ENCODE peak calls at places on chromosomes 12 and 14, in seven cellular contexts. G is NCI-H460, Z is thyroid gland, D is HEK293T, M is osteoblast, C is body of pancreas, R is brain microvascular endothelial cell. N is an unnamed sample.

GRCh38 chr12:5520831-5521230 is 88.9 kb downstream of the NTF3 start:
- DNase-seq in G (no peak), Z (no peak), D (no peak), M (no peak), C (no peak), R (no peak), N (no peak)

GRCh38 chr12:57893460-57894353 is 47.2 kb upstream of the CTDSP2 start:
- DNase-seq in G (no peak), Z (peak), D (peak), M (peak), C (peak), R (peak), N (peak)

GRCh38 chr14:97408937-97409860 is 612.0 kb downstream of the VRK1 start:
- DNase-seq in G (no peak), Z (no peak), D (no peak), M (no peak), C (no peak), R (no peak), N (no peak)

GRCh38 chr14:95323917-95324316 is 4.2 kb upstream of the CLMN start:
- DNase-seq in G (no peak), Z (no peak), D (no peak), M (no peak), C (no peak), R (no peak), N (no peak)

GRCh38 chr12:109346920-109347319 is 780 bp upstream of the MYO1H start:
- DNase-seq in G (no peak), Z (no peak), D (no peak), M (no peak), C (no peak), R (no peak), N (peak)

GRCh38 chr12:46830731-46831334 is 5.0 kb upstream of the SLC38A4 start:
- DNase-seq in G (no peak), Z (no peak), D (no peak), M (peak), C (peak), R (no peak), N (no peak)

GRCh38 chr14:71852201-71852600 is 80.0 kb upstream of the RGS6 start:
- DNase-seq in G (no peak), Z (no peak), D (no peak), M (no peak), C (no peak), R (no peak), N (peak)

GRCh38 chr12:67436230-67436629 is 167.1 kb downstream of the CAND1 start:
- DNase-seq in G (no peak), Z (no peak), D (no peak), M (no peak), C (no peak), R (no peak), N (no peak)

GRCh38 chr14:28765907-28766504 is 581 bp upstream of the FOXG1 start:
- DNase-seq in G (no peak), Z (no peak), D (no peak), M (peak), C (no peak), R (no peak), N (no peak)

GRCh38 chr12:12616512-12617275 is 5.0 kb downstream of the CREBL2 start:
- DNase-seq in G (no peak), Z (no peak), D (no peak), M (peak), C (no peak), R (no peak), N (no peak)

GRCh38 chr14:61461808-61462275 is 140.5 kb downstream of the PRKCH start:
- DNase-seq in G (peak), Z (peak), D (peak), M (peak), C (peak), R (peak), N (peak)

GRCh38 chr14:61152851-61153364 is 128.2 kb downstream of the TMEM30B start:
- DNase-seq in G (no peak), Z (no peak), D (no peak), M (no peak), C (no peak), R (no peak), N (peak)

GRCh38 chr12:55692631-55693322 is 14.9 kb downstream of the ITGA7 start:
- DNase-seq in G (no peak), Z (no peak), D (no peak), M (peak), C (no peak), R (no peak), N (no peak)

GRCh38 chr14:103099733-103100280 is 5.3 kb downstream of the EXOC3L4 start:
- DNase-seq in G (no peak), Z (no peak), D (no peak), M (no peak), C (no peak), R (no peak), N (no peak)

GRCh38 chr12:31589896-31590729 is 823 bp downstream of the DENND5B start:
- DNase-seq in G (peak), Z (peak), D (peak), M (peak), C (peak), R (peak), N (peak)

GRCh38 chr12:57148469-57149308 is 1.3 kb upstream of the LRP1-AS start:
- DNase-seq in G (no peak), Z (no peak), D (no peak), M (peak), C (no peak), R (no peak), N (no peak)

GRCh38 chr12:112892821-112893220 is 13.9 kb upstream of the OAS1 start:
- DNase-seq in G (no peak), Z (no peak), D (no peak), M (no peak), C (no peak), R (no peak), N (no peak)

GRCh38 chr14:99774204-99774497 is 19.1 kb upstream of the EML1 start:
- DNase-seq in G (no peak), Z (no peak), D (no peak), M (no peak), C (no peak), R (no peak), N (no peak)

GRCh38 chr12:83092101-83092500 is 405.4 kb downstream of the TMTC2 start:
- DNase-seq in G (no peak), Z (no peak), D (no peak), M (no peak), C (no peak), R (no peak), N (no peak)

GRCh38 chr12:131011165-131012079 is 57.7 kb downstream of the ADGRD1 start:
- DNase-seq in G (no peak), Z (no peak), D (no peak), M (peak), C (no peak), R (no peak), N (no peak)

GRCh38 chr12:120290541-120291312 is 976 bp downstream of the RNU4-2 start:
- DNase-seq in G (no peak), Z (peak), D (peak), M (peak), C (peak), R (no peak), N (no peak)

GRCh38 chr14:103123128-103123633 is at the start of gene TNFAIP2:
- DNase-seq in G (no peak), Z (no peak), D (no peak), M (peak), C (no peak), R (no peak), N (no peak)

GRCh38 chr14:99757331-99758070 is 35.7 kb upstream of the EML1 start:
- DNase-seq in G (no peak), Z (no peak), D (no peak), M (peak), C (no peak), R (peak), N (no peak)

GRCh38 chr14:72679106-72679505 is 214.8 kb downstream of the DPF3 start:
- DNase-seq in G (no peak), Z (no peak), D (no peak), M (peak), C (no peak), R (no peak), N (no peak)

GRCh38 chr14:83207550-83207949 is 1673.9 kb upstream of the SEL1L start:
- DNase-seq in G (no peak), Z (no peak), D (no peak), M (no peak), C (no peak), R (no peak), N (no peak)

GRCh38 chr12:125403145-125403789 is 338.0 kb downstream of the AACS start:
- DNase-seq in G (peak), Z (no peak), D (peak), M (no peak), C (no peak), R (peak), N (peak)

GRCh38 chr12:117674313-117674712 is 294.5 kb downstream of the KSR2 start:
- DNase-seq in G (no peak), Z (no peak), D (no peak), M (no peak), C (no peak), R (no peak), N (no peak)

GRCh38 chr14:57533214-57533613 is 39.6 kb upstream of the CCDC198 start:
- DNase-seq in G (peak), Z (peak), D (no peak), M (no peak), C (no peak), R (peak), N (peak)

GRCh38 chr12:94134226-94134795 is 14.1 kb upstream of the PLXNC1 start:
- DNase-seq in G (peak), Z (no peak), D (peak), M (peak), C (peak), R (no peak), N (peak)

GRCh38 chr14:104135904-104136471 is 2.4 kb upstream of the KIF26A start:
- DNase-seq in G (no peak), Z (peak), D (peak), M (peak), C (no peak), R (no peak), N (no peak)

GRCh38 chr14:57480044-57480443 is 13.6 kb downstream of the CCDC198 start:
- DNase-seq in G (no peak), Z (no peak), D (no peak), M (no peak), C (no peak), R (no peak), N (no peak)

GRCh38 chr14:29462271-29462670 is 465.4 kb downstream of the PRKD1 start:
- DNase-seq in G (no peak), Z (no peak), D (no peak), M (peak), C (no peak), R (no peak), N (no peak)

GRCh38 chr12:124519741-124520140 is 47.7 kb downstream of the NCOR2 start:
- DNase-seq in G (no peak), Z (peak), D (no peak), M (no peak), C (no peak), R (no peak), N (no peak)

GRCh38 chr14:50603565-50603964 is 43.6 kb downstream of the ATL1 start:
- DNase-seq in G (no peak), Z (no peak), D (no peak), M (no peak), C (no peak), R (peak), N (no peak)

GRCh38 chr12:118355838-118356237 is 16.9 kb downstream of the TAOK3 start:
- DNase-seq in G (no peak), Z (no peak), D (no peak), M (no peak), C (no peak), R (no peak), N (no peak)